ENCODE peak calls at places on chromosomes 13 and 19, in eight cellular contexts. One of them, this sample, is unnamed.

GRCh38 chr13:39501711-39502324 is 101.2 kb downstream of the LHFPL6 start:
- DNase-seq in IMR-90: no peak
- DNase-seq in PC-3: no peak
- DNase-seq in fibroblast of lung: no peak
- DNase-seq in GM23338: no peak
- DNase-seq in GM23248: no peak
- DNase-seq in HepG2: no peak
- DNase-seq in H9: no peak
- DNase-seq in this sample: no peak

GRCh38 chr19:50790365-50790825 is at the start of gene ACP4:
- DNase-seq in IMR-90: no peak
- DNase-seq in PC-3: no peak
- DNase-seq in fibroblast of lung: no peak
- DNase-seq in GM23338: no peak
- DNase-seq in GM23248: no peak
- DNase-seq in HepG2: no peak
- DNase-seq in H9: no peak
- DNase-seq in this sample: peak; percentile 75

GRCh38 chr19:45403781-45404556 is 900 bp downstream of the PPP1R13L start:
- DNase-seq in IMR-90: no peak
- DNase-seq in PC-3: peak; percentile 75
- DNase-seq in fibroblast of lung: no peak
- DNase-seq in GM23338: peak; percentile 95
- DNase-seq in GM23248: peak; percentile 41
- DNase-seq in HepG2: peak; percentile 70
- DNase-seq in H9: peak; percentile 92
- DNase-seq in this sample: peak; percentile 73

GRCh38 chr13:91399189-91400093 is 1.0 kb downstream of the GPC5 start:
- DNase-seq in IMR-90: no peak
- DNase-seq in PC-3: no peak
- DNase-seq in fibroblast of lung: no peak
- DNase-seq in GM23338: peak; percentile 43
- DNase-seq in GM23248: no peak
- DNase-seq in HepG2: no peak
- DNase-seq in H9: no peak
- DNase-seq in this sample: no peak

GRCh38 chr19:54453921-54454780 is 5.2 kb downstream of the LENG8 start:
- DNase-seq in IMR-90: no peak
- DNase-seq in PC-3: no peak
- DNase-seq in fibroblast of lung: no peak
- DNase-seq in GM23338: no peak
- DNase-seq in GM23248: no peak
- DNase-seq in HepG2: no peak
- DNase-seq in H9: no peak
- DNase-seq in this sample: peak; percentile 76

GRCh38 chr13:86825410-86825809 is 845.8 kb upstream of the SLITRK5 start:
- DNase-seq in IMR-90: no peak
- DNase-seq in PC-3: no peak
- DNase-seq in fibroblast of lung: no peak
- DNase-seq in GM23338: no peak
- DNase-seq in GM23248: no peak
- DNase-seq in HepG2: peak; percentile 1
- DNase-seq in H9: no peak
- DNase-seq in this sample: no peak

GRCh38 chr13:109884462-109884861 is 98.1 kb upstream of the IRS2 start:
- DNase-seq in IMR-90: no peak
- DNase-seq in PC-3: no peak
- DNase-seq in fibroblast of lung: no peak
- DNase-seq in GM23338: no peak
- DNase-seq in GM23248: no peak
- DNase-seq in HepG2: no peak
- DNase-seq in H9: no peak
- DNase-seq in this sample: no peak

GRCh38 chr19:11324748-11325389 is 14.6 kb downstream of the RAB3D start:
- DNase-seq in IMR-90: no peak
- DNase-seq in PC-3: no peak
- DNase-seq in fibroblast of lung: no peak
- DNase-seq in GM23338: no peak
- DNase-seq in GM23248: no peak
- DNase-seq in HepG2: no peak
- DNase-seq in H9: no peak
- DNase-seq in this sample: no peak

GRCh38 chr13:47326061-47326460 is 429.2 kb upstream of the HTR2A start:
- DNase-seq in IMR-90: peak; percentile 49
- DNase-seq in PC-3: no peak
- DNase-seq in fibroblast of lung: peak; percentile 28
- DNase-seq in GM23338: no peak
- DNase-seq in GM23248: peak; percentile 63
- DNase-seq in HepG2: no peak
- DNase-seq in H9: no peak
- DNase-seq in this sample: no peak

GRCh38 chr13:53411443-53411842 is 382.8 kb downstream of the OLFM4 start:
- DNase-seq in IMR-90: no peak
- DNase-seq in PC-3: no peak
- DNase-seq in fibroblast of lung: no peak
- DNase-seq in GM23338: no peak
- DNase-seq in GM23248: no peak
- DNase-seq in HepG2: no peak
- DNase-seq in H9: no peak
- DNase-seq in this sample: no peak

GRCh38 chr19:1947651-1948209 is 6.8 kb downstream of the CSNK1G2 start:
- DNase-seq in IMR-90: no peak
- DNase-seq in PC-3: no peak
- DNase-seq in fibroblast of lung: no peak
- DNase-seq in GM23338: peak; percentile 62
- DNase-seq in GM23248: no peak
- DNase-seq in HepG2: no peak
- DNase-seq in H9: peak; percentile 67
- DNase-seq in this sample: no peak

GRCh38 chr19:1952635-1953034 is 11.7 kb downstream of the CSNK1G2 start:
- DNase-seq in IMR-90: no peak
- DNase-seq in PC-3: no peak
- DNase-seq in fibroblast of lung: peak; percentile 28
- DNase-seq in GM23338: no peak
- DNase-seq in GM23248: peak; percentile 43
- DNase-seq in HepG2: no peak
- DNase-seq in H9: no peak
- DNase-seq in this sample: no peak

GRCh38 chr19:1948676-1949075 is 7.7 kb downstream of the CSNK1G2 start:
- DNase-seq in IMR-90: no peak
- DNase-seq in PC-3: no peak
- DNase-seq in fibroblast of lung: no peak
- DNase-seq in GM23338: no peak
- DNase-seq in GM23248: no peak
- DNase-seq in HepG2: no peak
- DNase-seq in H9: no peak
- DNase-seq in this sample: no peak

GRCh38 chr19:1950640-1951039 is 9.7 kb downstream of the CSNK1G2 start:
- DNase-seq in IMR-90: no peak
- DNase-seq in PC-3: no peak
- DNase-seq in fibroblast of lung: no peak
- DNase-seq in GM23338: no peak
- DNase-seq in GM23248: no peak
- DNase-seq in HepG2: no peak
- DNase-seq in H9: no peak
- DNase-seq in this sample: no peak

DNA sequence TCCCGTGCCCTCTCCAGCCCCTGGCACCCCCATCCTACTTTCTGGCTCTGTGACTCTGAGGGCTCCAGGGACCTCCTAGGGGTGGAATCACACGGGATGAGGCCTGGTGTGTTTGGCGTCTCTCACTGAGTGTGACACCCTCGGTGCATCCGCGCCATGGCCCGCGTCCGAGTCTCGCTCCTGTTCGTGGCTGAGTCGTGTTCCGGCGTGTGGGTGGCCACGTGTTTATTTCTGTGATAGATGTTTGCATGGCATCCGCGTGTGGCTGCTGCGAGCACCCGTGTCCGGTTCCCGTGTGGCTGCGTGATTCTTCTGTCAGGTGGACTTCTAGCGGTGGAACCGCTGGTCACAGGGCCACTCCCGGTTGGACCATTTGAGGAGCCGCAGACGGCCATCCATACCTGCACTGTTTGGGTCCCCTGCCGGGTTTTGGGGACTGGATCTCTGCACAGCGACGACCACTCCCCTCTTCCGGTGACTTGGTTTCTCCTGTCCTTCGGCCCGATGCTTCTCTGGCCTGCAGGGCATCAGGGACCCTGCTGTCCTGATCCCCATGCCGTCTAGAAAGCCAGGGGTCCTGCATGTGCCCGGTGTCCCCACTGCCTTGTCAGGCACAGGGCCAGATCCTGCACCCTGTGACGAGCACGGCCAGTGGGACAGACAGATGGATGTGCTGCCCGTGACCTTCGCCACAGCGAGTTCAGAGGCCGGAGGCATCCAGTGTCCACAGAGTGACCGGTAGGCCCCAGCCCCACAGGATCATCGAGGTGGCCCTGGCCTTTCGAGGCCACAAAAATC is 8.5 kb downstream of the CSNK1G2 start:
- DNase-seq in IMR-90: no peak
- DNase-seq in PC-3: no peak
- DNase-seq in fibroblast of lung: no peak
- DNase-seq in GM23338: no peak
- DNase-seq in GM23248: no peak
- DNase-seq in HepG2: no peak
- DNase-seq in H9: no peak
- DNase-seq in this sample: no peak
- H2AFZ ChIP-seq in IMR-90: peak overlapping the region; percentile 26
- H2AFZ ChIP-seq in PC-3: no peak overlapping the region
- H2AFZ ChIP-seq in fibroblast of lung: no peak overlapping the region
- H2AFZ ChIP-seq in GM23338: no peak overlapping the region
- H2AFZ ChIP-seq in GM23248: no peak overlapping the region
- H2AFZ ChIP-seq in HepG2: no peak overlapping the region
- H2AFZ ChIP-seq in H9: no peak overlapping the region
- H2AFZ ChIP-seq in this sample: no peak overlapping the region

DNA sequence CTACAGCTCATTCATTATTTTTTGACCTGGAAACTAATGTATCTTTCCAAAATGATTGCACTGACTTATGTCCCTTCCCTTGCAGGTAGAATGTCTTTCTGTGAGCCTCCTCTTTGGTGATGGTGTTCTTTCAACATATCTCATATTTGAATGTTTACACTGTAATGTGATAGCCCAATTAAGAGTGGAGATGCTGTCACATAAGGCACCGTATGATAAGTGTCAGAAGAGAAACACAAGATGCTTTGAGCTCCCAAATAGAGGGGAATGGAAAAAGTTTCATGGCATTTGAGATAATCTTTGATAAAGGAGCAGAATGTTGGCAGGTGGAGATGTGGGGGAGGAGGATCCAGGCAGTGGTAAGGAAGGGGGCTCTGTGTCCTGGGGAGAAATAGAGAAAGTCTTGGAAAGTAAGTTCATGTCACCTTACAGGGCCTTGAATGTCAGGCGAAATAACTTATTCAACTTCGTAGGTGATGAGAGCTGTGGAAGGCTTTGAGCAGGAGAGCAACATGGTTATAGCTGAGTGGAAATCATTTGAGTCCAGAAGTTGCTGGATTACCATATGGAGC is 10.2 kb upstream of the RNF113B start:
- DNase-seq in IMR-90: no peak
- DNase-seq in PC-3: no peak
- DNase-seq in fibroblast of lung: no peak
- DNase-seq in GM23338: no peak
- DNase-seq in GM23248: no peak
- DNase-seq in HepG2: no peak
- DNase-seq in H9: no peak
- DNase-seq in this sample: no peak
- H4K20me1 ChIP-seq in IMR-90: peaks cover 44% of the 10 kb centered on the region
- H4K20me1 ChIP-seq in PC-3: no peaks in the 10 kb centered on the region
- H4K20me1 ChIP-seq in fibroblast of lung: no peaks in the 10 kb centered on the region
- H4K20me1 ChIP-seq in GM23338: peaks cover 5% of the 10 kb centered on the region
- H4K20me1 ChIP-seq in GM23248: peaks cover 7% of the 10 kb centered on the region
- H4K20me1 ChIP-seq in HepG2: peaks cover 88% of the 10 kb centered on the region
- H4K20me1 ChIP-seq in H9: no peaks in the 10 kb centered on the region
- H4K20me1 ChIP-seq in this sample: no peaks in the 10 kb centered on the region

GRCh38 chr19:17719730-17720486 is 628 bp downstream of the MAP1S start:
- DNase-seq in IMR-90: no peak
- DNase-seq in PC-3: peak; percentile 34
- DNase-seq in fibroblast of lung: no peak
- DNase-seq in GM23338: peak; percentile 43
- DNase-seq in GM23248: peak; percentile 25
- DNase-seq in HepG2: no peak
- DNase-seq in H9: no peak
- DNase-seq in this sample: peak; percentile 93
- H3K27ac ChIP-seq in IMR-90: peak overlapping the region; percentile 28
- H3K27ac ChIP-seq in PC-3: no peak overlapping the region
- H3K27ac ChIP-seq in fibroblast of lung: peak overlapping the region; percentile 30
- H3K27ac ChIP-seq in GM23338: no peak overlapping the region
- H3K27ac ChIP-seq in GM23248: peak overlapping the region; percentile 84
- H3K27ac ChIP-seq in HepG2: no peak overlapping the region
- H3K27ac ChIP-seq in H9: no peak overlapping the region
- H3K27ac ChIP-seq in this sample: no peak overlapping the region

GRCh38 chr13:33639158-33639557 is 178.8 kb upstream of the RFC3 start:
- DNase-seq in IMR-90: peak; percentile 44
- DNase-seq in PC-3: no peak
- DNase-seq in fibroblast of lung: peak; percentile 94
- DNase-seq in GM23338: no peak
- DNase-seq in GM23248: peak; percentile 94
- DNase-seq in HepG2: peak; percentile 66
- DNase-seq in H9: no peak
- DNase-seq in this sample: no peak

GRCh38 chr13:33636955-33637670 is 180.8 kb upstream of the RFC3 start:
- DNase-seq in IMR-90: peak; percentile 8
- DNase-seq in PC-3: peak; percentile 31
- DNase-seq in fibroblast of lung: no peak
- DNase-seq in GM23338: no peak
- DNase-seq in GM23248: peak; percentile 51
- DNase-seq in HepG2: no peak
- DNase-seq in H9: no peak
- DNase-seq in this sample: no peak

GRCh38 chr13:33637978-33638743 is 179.8 kb upstream of the RFC3 start:
- DNase-seq in IMR-90: peak; percentile 49
- DNase-seq in PC-3: peak; percentile 53
- DNase-seq in fibroblast of lung: peak; percentile 43
- DNase-seq in GM23338: peak; percentile 30
- DNase-seq in GM23248: peak; percentile 92
- DNase-seq in HepG2: no peak
- DNase-seq in H9: no peak
- DNase-seq in this sample: peak; percentile 84

GRCh38 chr13:33633701-33634525 is 184.0 kb upstream of the RFC3 start:
- DNase-seq in IMR-90: peak; percentile 40
- DNase-seq in PC-3: peak; percentile 30
- DNase-seq in fibroblast of lung: no peak
- DNase-seq in GM23338: no peak
- DNase-seq in GM23248: peak; percentile 19
- DNase-seq in HepG2: peak; percentile 39
- DNase-seq in H9: no peak
- DNase-seq in this sample: no peak

DNA sequence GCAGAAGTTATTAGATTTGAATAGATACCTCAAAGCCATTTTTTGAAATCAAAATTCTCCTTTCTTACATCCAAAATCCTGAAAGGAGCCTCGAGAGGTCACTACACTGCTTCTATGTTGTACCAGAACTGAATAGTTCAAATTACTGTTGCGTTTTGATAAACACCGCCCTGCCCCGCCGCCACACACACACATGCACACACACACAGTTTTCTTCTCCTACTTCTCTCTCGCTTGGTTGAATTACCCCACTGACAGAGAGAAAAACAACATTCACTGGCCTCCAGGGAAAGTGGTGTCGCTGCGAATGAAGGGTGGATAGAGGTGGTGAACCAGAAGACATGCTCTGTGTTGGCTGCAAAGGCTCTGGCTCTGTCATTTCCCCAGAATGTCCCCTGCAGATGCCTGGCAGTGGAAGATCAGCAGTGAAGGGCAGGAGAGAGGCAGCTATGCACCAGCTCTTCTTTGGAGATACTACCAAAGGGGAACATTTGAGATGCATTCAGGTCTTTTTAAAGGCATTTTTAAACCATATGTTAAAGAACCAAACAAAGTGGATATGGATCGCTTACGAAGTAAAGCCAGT is 183.3 kb upstream of the RFC3 start:
- DNase-seq in IMR-90: no peak
- DNase-seq in PC-3: no peak
- DNase-seq in fibroblast of lung: peak; percentile 52
- DNase-seq in GM23338: peak; percentile 11
- DNase-seq in GM23248: no peak
- DNase-seq in HepG2: no peak
- DNase-seq in H9: no peak
- DNase-seq in this sample: peak; percentile 46
- H2AFZ ChIP-seq in IMR-90: peak overlapping the region; percentile 53
- H2AFZ ChIP-seq in PC-3: no peak overlapping the region
- H2AFZ ChIP-seq in fibroblast of lung: no peak overlapping the region
- H2AFZ ChIP-seq in GM23338: peak overlapping the region; percentile 85
- H2AFZ ChIP-seq in GM23248: no peak overlapping the region
- H2AFZ ChIP-seq in HepG2: no peak overlapping the region
- H2AFZ ChIP-seq in H9: no peak overlapping the region
- H2AFZ ChIP-seq in this sample: peak overlapping the region; percentile 83

This sample was measured in osteoblast.